ENCODE peak calls at places on chromosomes 5 and 9, in four cellular contexts. F, T, A and N are unnamed samples.

GRCh38 chr9:9004844-9005243 is 1205.3 kb upstream of the DMAC1 start:
- DNase-seq in F (no peak), T (peak; percentile 51), A (no peak), N (no peak)

GRCh38 chr5:169561883-169562282 is 21.7 kb upstream of the SPDL1 start:
- DNase-seq in F (no peak), T (no peak), A (no peak), N (no peak)

GRCh38 chr9:121362813-121363585 is 7.1 kb downstream of the STOM start:
- DNase-seq in T (no peak), A (no peak), F (peak; percentile 57), N (no peak)

GRCh38 chr9:98856982-98857381 is 49.5 kb downstream of the GALNT12 start:
- DNase-seq in A (no peak), F (peak; percentile 44), T (no peak), N (no peak)

GRCh38 chr9:70573308-70573707 is 158.9 kb upstream of the KLF9 start:
- DNase-seq in A (no peak), T (no peak), F (no peak), N (no peak)

GRCh38 chr5:173626501-173626812 is 10.0 kb upstream of the BOD1 start:
- DNase-seq in T (no peak), A (no peak), F (no peak), N (no peak)

GRCh38 chr5:105968961-105969360 is 1701.8 kb downstream of the EFNA5 start:
- DNase-seq in F (no peak), A (no peak), T (no peak), N (no peak)

GRCh38 chr5:102152906-102153787 is 142.9 kb downstream of the SLCO4C1 start:
- DNase-seq in T (peak; percentile 66), F (peak; percentile 36), A (no peak), N (no peak)

GRCh38 chr5:178324481-178325310 is 92.1 kb upstream of the PHYKPL start:
- DNase-seq in T (no peak), A (peak; percentile 55), F (no peak), N (no peak)

GRCh38 chr5:9869616-9870288 is 239.6 kb upstream of the TAS2R1 start:
- DNase-seq in T (no peak), A (no peak), F (peak; percentile 83), N (peak; percentile 25)

GRCh38 chr5:10374032-10374431 is 20.5 kb downstream of the MARCHF6 start:
- DNase-seq in F (no peak), A (no peak), T (no peak), N (no peak)

GRCh38 chr9:684950-685340 is 156.6 kb upstream of the DMRT1 start:
- DNase-seq in A (no peak), T (no peak), F (peak; percentile 85), N (no peak)

GRCh38 chr9:84266087-84266561 is 74.4 kb downstream of the SLC28A3 start:
- DNase-seq in T (peak; percentile 92), F (peak; percentile 11), A (no peak), N (no peak)

GRCh38 chr5:132310141-132310834 is 16.1 kb downstream of the SLC22A4 start:
- DNase-seq in A (no peak), F (no peak), T (no peak), N (no peak)

GRCh38 chr5:38925154-38925925 is 79.5 kb downstream of the OSMR start:
- DNase-seq in A (no peak), T (peak; percentile 66), F (peak; percentile 25), N (no peak)

GRCh38 chr5:59711316-59711715 is 182.2 kb downstream of the PDE4D start:
- DNase-seq in A (no peak), F (no peak), T (no peak), N (no peak)

GRCh38 chr5:84859056-84859455 is 474.4 kb upstream of the EDIL3 start:
- DNase-seq in A (no peak), T (no peak), F (no peak), N (no peak)

GRCh38 chr9:37978983-37979382 is 75.1 kb upstream of the SLC25A51 start:
- DNase-seq in A (peak; percentile 21), F (no peak), T (no peak), N (no peak)

GRCh38 chr5:168057905-168058304 is 233.5 kb upstream of the WWC1 start:
- DNase-seq in T (peak; percentile 53), F (no peak), A (no peak), N (no peak)

GRCh38 chr9:135224921-135225541 is 137.6 kb downstream of the OLFM1 start:
- DNase-seq in F (no peak), A (peak; percentile 57), T (no peak), N (no peak)